ENCODE peak calls at places on chromosomes 12 and 14, in eight cellular contexts. S is heart right ventricle, J is pancreas, O is heart left ventricle, N is WERI-Rb-1, W is brain microvascular endothelial cell, Q is spleen, E is psoas muscle. V is an unnamed sample. For H3K36me3, the result is how much of the 10 kb centered on the place peaks cover.

GRCh38 chr12:93773122-93773871 is 96.1 kb downstream of the CRADD start:
- DNase-seq in S (no peak), J (no peak), O (no peak), N (no peak), W (peak), Q (no peak), E (no peak), V (no peak)

GRCh38 chr12:106841471-106842302 is 67.2 kb downstream of the RIC8B start:
- DNase-seq in S (peak), J (no peak), O (peak), N (peak), W (peak), Q (no peak), E (no peak), V (peak)

GRCh38 chr14:85214471-85214870 is 315.5 kb upstream of the FLRT2 start:
- DNase-seq in S (no peak), J (no peak), O (no peak), N (no peak), W (peak), Q (no peak), E (no peak), V (no peak)

GRCh38 chr12:7498832-7499231 is 4.7 kb downstream of the CD163 start:
- DNase-seq in S (no peak), J (no peak), O (no peak), N (no peak), W (peak), Q (no peak), E (no peak), V (peak)

GRCh38 chr14:99725774-99726537 is 41.9 kb downstream of the CYP46A1 start:
- DNase-seq in S (no peak), J (no peak), O (no peak), N (no peak), W (no peak), Q (peak), E (no peak), V (no peak)

GRCh38 chr12:33313476-33313875 is 126.1 kb downstream of the SYT10 start:
- DNase-seq in S (no peak), J (no peak), O (no peak), N (no peak), W (no peak), Q (no peak), E (no peak), V (no peak)

GRCh38 chr12:129594098-129594497 is 309.7 kb downstream of the TMEM132D start:
- DNase-seq in S (no peak), J (no peak), O (no peak), N (peak), W (peak), Q (no peak), E (no peak), V (no peak)

GRCh38 chr12:85951823-85952222 is 77.7 kb downstream of the NTS start:
- DNase-seq in S (no peak), J (no peak), O (no peak), N (no peak), W (no peak), Q (no peak), E (no peak), V (no peak)

GRCh38 chr12:54009171-54010052 is 627 bp downstream of the HOXC8 start:
- DNase-seq in S (no peak), J (no peak), O (no peak), N (no peak), W (no peak), Q (no peak), E (no peak), V (no peak)

GRCh38 chr14:91127411-91127810 is 13.5 kb downstream of the DGLUCY start:
- DNase-seq in S (peak), J (peak), O (peak), N (no peak), W (no peak), Q (peak), E (peak), V (no peak)

GRCh38 chr12:77855548-77855947 is 24.9 kb downstream of the NAV3 start:
- DNase-seq in S (peak), J (no peak), O (peak), N (no peak), W (no peak), Q (no peak), E (no peak), V (no peak)

GRCh38 chr12:28766398-28766797 is 382.7 kb upstream of the FAR2 start:
- DNase-seq in S (no peak), J (no peak), O (no peak), N (no peak), W (no peak), Q (no peak), E (no peak), V (no peak)

GRCh38 chr12:74963867-74964331 is 245.7 kb downstream of the KCNC2 start:
- DNase-seq in S (no peak), J (no peak), O (no peak), N (no peak), W (no peak), Q (no peak), E (no peak), V (no peak)

GRCh38 chr12:66449531-66449930 is 147.2 kb downstream of the HELB start:
- DNase-seq in S (no peak), J (no peak), O (no peak), N (no peak), W (no peak), Q (no peak), E (no peak), V (no peak)

GRCh38 chr14:41482861-41483260 is 123.8 kb upstream of the LRFN5 start:
- DNase-seq in S (no peak), J (no peak), O (no peak), N (no peak), W (no peak), Q (no peak), E (no peak), V (no peak)

GRCh38 chr12:105814283-105814682 is 324.5 kb downstream of the NUAK1 start:
- DNase-seq in S (no peak), J (no peak), O (no peak), N (no peak), W (no peak), Q (no peak), E (no peak), V (no peak)

GRCh38 chr14:93926873-93927571 is at the start of gene FAM181A:
- DNase-seq in S (no peak), J (no peak), O (no peak), N (no peak), W (no peak), Q (no peak), E (no peak), V (no peak)

GRCh38 chr14:35435177-35435576 is 30.6 kb upstream of the NFKBIA start:
- DNase-seq in S (no peak), J (no peak), O (no peak), N (no peak), W (no peak), Q (no peak), E (no peak), V (no peak)

GRCh38 chr12:113722747-113723146 is 243.4 kb downstream of the RBM19 start:
- DNase-seq in S (no peak), J (no peak), O (no peak), N (no peak), W (no peak), Q (no peak), E (no peak), V (no peak)

DNA sequence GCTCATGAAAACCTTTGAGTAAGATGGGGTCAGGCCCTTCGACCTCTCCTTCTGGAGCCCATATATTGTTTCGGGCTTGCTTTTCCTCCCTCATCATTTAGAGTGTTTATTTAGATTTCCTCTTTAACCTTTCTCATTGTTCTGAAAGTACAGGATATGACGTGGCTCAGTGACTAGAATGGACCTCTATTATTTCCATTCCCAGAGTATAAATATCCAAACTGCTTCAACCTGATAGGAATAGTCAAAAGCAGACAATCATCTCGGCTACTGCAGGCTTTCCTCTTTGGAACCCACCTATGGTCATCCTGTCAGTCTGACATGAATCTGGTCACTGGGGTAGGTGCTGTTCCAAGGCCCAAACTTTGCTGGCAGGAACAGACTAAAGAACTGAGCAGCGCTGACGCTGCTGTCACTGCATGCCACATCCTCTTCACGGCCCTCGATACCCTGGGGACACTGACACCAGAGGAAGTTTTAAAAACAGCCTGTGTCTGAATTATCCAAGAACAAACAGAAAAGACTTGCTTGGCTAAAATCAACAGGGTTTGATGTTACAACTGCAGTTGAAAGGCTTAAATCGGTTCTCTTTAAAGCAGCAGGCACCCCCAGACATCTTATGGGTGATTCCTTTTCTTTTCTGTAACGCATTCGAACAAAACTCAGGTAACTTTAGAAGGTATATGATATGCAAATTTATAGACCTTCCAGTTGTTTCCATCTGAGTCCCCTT is 5.0 kb upstream of the DDX47 start:
- DNase-seq in S (peak), J (no peak), O (peak), N (no peak), W (no peak), Q (peak), E (peak), V (no peak)
- TF ChIP-seq CTCF in S (no peak), J (no peak), O (no peak), N (no peak), W (no peak), Q (no peak), E (no peak), V (no peak)

GRCh38 chr12:70982991-70983390 is 62.5 kb upstream of the PTPRR start:
- DNase-seq in S (no peak), J (no peak), O (no peak), N (no peak), W (no peak), Q (no peak), E (no peak), V (no peak)
- H3K4me3 ChIP-seq in S (no peak), J (no peak), O (no peak), N (no peak), W (no peak), Q (no peak), E (no peak), V (no peak)

GRCh38 chr12:68825569-68826217 is 17.7 kb downstream of the MDM2 start:
- DNase-seq in S (no peak), J (no peak), O (no peak), N (no peak), W (peak), Q (no peak), E (no peak), V (no peak)

GRCh38 chr12:68831751-68832503 is 23.9 kb downstream of the MDM2 start:
- DNase-seq in S (no peak), J (no peak), O (no peak), N (no peak), W (no peak), Q (no peak), E (no peak), V (no peak)

GRCh38 chr12:68827895-68828294 is 19.9 kb downstream of the MDM2 start:
- DNase-seq in S (no peak), J (no peak), O (no peak), N (no peak), W (no peak), Q (no peak), E (no peak), V (no peak)

GRCh38 chr12:68831272-68831671 is 23.3 kb downstream of the MDM2 start:
- DNase-seq in S (no peak), J (no peak), O (no peak), N (no peak), W (no peak), Q (no peak), E (no peak), V (no peak)

DNA sequence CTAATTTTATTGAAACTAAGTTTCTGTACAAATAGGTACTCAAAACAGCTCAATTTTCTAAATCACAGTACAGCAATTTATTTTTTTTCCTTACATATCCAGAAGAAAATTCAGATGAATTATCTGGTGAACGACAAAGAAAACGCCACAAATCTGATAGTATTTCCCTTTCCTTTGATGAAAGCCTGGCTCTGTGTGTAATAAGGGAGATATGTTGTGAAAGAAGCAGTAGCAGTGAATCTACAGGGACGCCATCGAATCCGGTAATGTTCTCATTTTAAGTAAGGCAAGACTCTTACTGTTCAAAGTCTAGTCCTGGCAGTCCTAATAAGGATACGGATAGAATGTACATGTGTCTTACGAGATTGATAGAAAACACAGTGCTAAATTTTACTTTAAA is 20.7 kb downstream of the MDM2 start:
- DNase-seq in S (no peak), J (no peak), O (no peak), N (no peak), W (no peak), Q (no peak), E (no peak), V (no peak)
- H3K36me3 ChIP-seq in S (under half), J (half or more), O (half or more), N (half or more), W (half or more), Q (half or more), E (under half), V (under half)

GRCh38 chr12:123129651-123130050 is 21.2 kb downstream of the PITPNM2 start:
- DNase-seq in S (no peak), J (no peak), O (no peak), N (no peak), W (no peak), Q (no peak), E (no peak), V (no peak)

GRCh38 chr12:123131291-123131831 is 19.5 kb downstream of the PITPNM2 start:
- DNase-seq in S (no peak), J (no peak), O (no peak), N (no peak), W (peak), Q (no peak), E (no peak), V (no peak)

GRCh38 chr12:123121670-123122069 is 29.2 kb downstream of the PITPNM2 start:
- DNase-seq in S (no peak), J (no peak), O (no peak), N (no peak), W (no peak), Q (no peak), E (no peak), V (no peak)

GRCh38 chr12:123122649-123123048 is 28.2 kb downstream of the PITPNM2 start:
- DNase-seq in S (no peak), J (no peak), O (no peak), N (no peak), W (no peak), Q (no peak), E (no peak), V (no peak)

GRCh38 chr12:123126294-123127144 is 24.4 kb downstream of the PITPNM2 start:
- DNase-seq in S (no peak), J (no peak), O (peak), N (no peak), W (peak), Q (no peak), E (peak), V (peak)
- TF ChIP-seq CTCF in S (no peak), J (no peak), O (no peak), N (peak), W (peak), Q (no peak), E (no peak), V (peak)

GRCh38 chr12:15220961-15221885 is at the start of gene RERG:
- DNase-seq in S (peak), J (peak), O (peak), N (peak), W (peak), Q (peak), E (peak), V (no peak)
- H3K4me3 ChIP-seq in S (peak), J (peak), O (peak), N (peak), W (peak), Q (peak), E (peak), V (peak)

GRCh38 chr14:72998252-72998903 is 28.5 kb downstream of the ZFYVE1 start:
- DNase-seq in S (no peak), J (no peak), O (no peak), N (no peak), W (no peak), Q (no peak), E (no peak), V (no peak)
- H3K36me3 ChIP-seq in S (under half), J (under half), O (half or more), N (under half), W (under half), Q (under half), E (under half), V (under half)

GRCh38 chr12:39814626-39815025 is 195.0 kb upstream of the ABCD2 start:
- DNase-seq in S (no peak), J (no peak), O (no peak), N (no peak), W (no peak), Q (no peak), E (no peak), V (no peak)

GRCh38 chr12:39813776-39814175 is 194.2 kb upstream of the ABCD2 start:
- DNase-seq in S (no peak), J (no peak), O (no peak), N (no peak), W (no peak), Q (no peak), E (no peak), V (no peak)

GRCh38 chr12:39816671-39817185 is 197.1 kb upstream of the ABCD2 start:
- DNase-seq in S (no peak), J (no peak), O (no peak), N (no peak), W (no peak), Q (no peak), E (no peak), V (peak)
- TF ChIP-seq CTCF in S (no peak), J (no peak), O (no peak), N (no peak), W (no peak), Q (no peak), E (no peak), V (no peak)

GRCh38 chr14:69811227-69811867 is 14.3 kb upstream of the SLC10A1 start:
- DNase-seq in S (no peak), J (no peak), O (no peak), N (no peak), W (no peak), Q (no peak), E (no peak), V (no peak)

GRCh38 chr14:69812725-69813124 is 15.7 kb upstream of the SLC10A1 start:
- DNase-seq in S (no peak), J (no peak), O (no peak), N (peak), W (no peak), Q (no peak), E (no peak), V (no peak)

GRCh38 chr14:69808919-69809808 is 12.1 kb upstream of the SLC10A1 start:
- DNase-seq in S (no peak), J (no peak), O (no peak), N (no peak), W (no peak), Q (no peak), E (no peak), V (no peak)

GRCh38 chr14:69814397-69814796 is 17.4 kb upstream of the SLC10A1 start:
- DNase-seq in S (no peak), J (no peak), O (no peak), N (no peak), W (no peak), Q (no peak), E (no peak), V (no peak)

GRCh38 chr14:69811868-69812252 is 14.8 kb upstream of the SLC10A1 start:
- DNase-seq in S (no peak), J (no peak), O (no peak), N (no peak), W (no peak), Q (no peak), E (no peak), V (no peak)
- H3K4me3 ChIP-seq in S (no peak), J (no peak), O (no peak), N (no peak), W (no peak), Q (no peak), E (no peak), V (no peak)

V was measured in BJ.